ENCODE peak calls at places on chromosomes 4 and X, in six cellular contexts. M is trophoblast cell, N is mesenchymal stem cell, S is IMR-90, K is neuronal stem cell, D is H1. R is an unnamed sample.

GRCh38 chr4:103400405-103400804 is 202.3 kb upstream of the CENPE start:
- DNase-seq in M (no peak), N (peak), S (no peak), K (no peak), D (no peak), R (no peak)

GRCh38 chrX:9153299-9153698 is 119.4 kb upstream of the FAM9B start:
- DNase-seq in M (no peak), N (peak), S (peak), K (no peak), D (no peak), R (no peak)

GRCh38 chr4:81565137-81565870 is 93.6 kb upstream of the RASGEF1B start:
- DNase-seq in M (no peak), N (peak), S (no peak), K (peak), D (no peak), R (no peak)

GRCh38 chrX:118534716-118535493 is 39.3 kb downstream of the DOCK11 start:
- DNase-seq in M (no peak), N (no peak), S (no peak), K (no peak), D (no peak), R (no peak)

GRCh38 chr4:56468097-56468422 is 643 bp downstream of the SRP72 start:
- DNase-seq in M (peak), N (no peak), S (peak), K (no peak), D (no peak), R (no peak)

GRCh38 chrX:1452497-1453389 is at the start of gene ASMTL:
- DNase-seq in M (peak), N (peak), S (peak), K (peak), D (peak), R (peak)

GRCh38 chrX:100649550-100650356 is 5.8 kb downstream of the SRPX2 start:
- DNase-seq in M (no peak), N (peak), S (peak), K (no peak), D (no peak), R (no peak)

GRCh38 chrX:43849173-43849572 is 33.1 kb downstream of the MAOB start:
- DNase-seq in M (peak), N (no peak), S (no peak), K (no peak), D (no peak), R (no peak)

GRCh38 chr4:86048426-86048825 is 311.4 kb downstream of the MAPK10 start:
- DNase-seq in M (no peak), N (no peak), S (peak), K (no peak), D (no peak), R (no peak)

GRCh38 chr4:85607624-85608023 is 132.7 kb downstream of the ARHGAP24 start:
- DNase-seq in M (no peak), N (no peak), S (no peak), K (no peak), D (no peak), R (no peak)

GRCh38 chr4:87912164-87913004 is 63.1 kb upstream of the SPP1 start:
- DNase-seq in M (no peak), N (peak), S (no peak), K (no peak), D (no peak), R (no peak)

GRCh38 chr4:87908341-87908740 is 67.2 kb upstream of the SPP1 start:
- DNase-seq in M (peak), N (no peak), S (no peak), K (no peak), D (no peak), R (no peak)

GRCh38 chr4:87913871-87914270 is 61.6 kb upstream of the SPP1 start:
- DNase-seq in M (no peak), N (no peak), S (no peak), K (no peak), D (no peak), R (no peak)

GRCh38 chr4:87911252-87911774 is 64.2 kb upstream of the SPP1 start:
- DNase-seq in M (no peak), N (peak), S (no peak), K (no peak), D (no peak), R (no peak)

GRCh38 chr4:87910795-87911194 is 64.7 kb upstream of the SPP1 start:
- DNase-seq in M (no peak), N (no peak), S (no peak), K (no peak), D (no peak), R (no peak)
- H2AK5ac ChIP-seq in M (no peak), N (no peak), S (no peak), K (no peak), D (no peak), R (peak)

GRCh38 chr4:89285735-89286134 is 21.9 kb downstream of the GPRIN3 start:
- DNase-seq in M (no peak), N (no peak), S (no peak), K (no peak), D (no peak), R (no peak)

GRCh38 chr4:89289312-89289711 is 18.3 kb downstream of the GPRIN3 start:
- DNase-seq in M (no peak), N (no peak), S (no peak), K (no peak), D (no peak), R (no peak)

GRCh38 chr4:89290727-89291126 is 16.9 kb downstream of the GPRIN3 start:
- DNase-seq in M (no peak), N (no peak), S (no peak), K (no peak), D (no peak), R (no peak)

GRCh38 chr4:89288430-89288829 is 19.2 kb downstream of the GPRIN3 start:
- DNase-seq in M (no peak), N (no peak), S (no peak), K (no peak), D (no peak), R (no peak)

GRCh38 chr4:89287945-89288344 is 19.7 kb downstream of the GPRIN3 start:
- DNase-seq in M (no peak), N (no peak), S (no peak), K (no peak), D (no peak), R (no peak)
- H3K14ac ChIP-seq in M (no peak), N (no peak), S (no peak), K (no peak), D (no peak), R (no peak)

GRCh38 chr4:1792832-1793495 is at the start of gene FGFR3:
- DNase-seq in M (no peak), N (peak), S (no peak), K (peak), D (peak), R (peak)
- H2BK120ac ChIP-seq in M (peak), N (no peak), S (no peak), K (peak), D (no peak), R (no peak)

GRCh38 chr4:152734015-152734698 is 45.4 kb downstream of the TIGD4 start:
- DNase-seq in M (no peak), N (no peak), S (no peak), K (no peak), D (no peak), R (no peak)

GRCh38 chr4:152734699-152735050 is 44.9 kb downstream of the TIGD4 start:
- DNase-seq in M (no peak), N (no peak), S (no peak), K (no peak), D (no peak), R (no peak)

GRCh38 chr4:152735302-152735917 is 44.1 kb downstream of the TIGD4 start:
- DNase-seq in M (no peak), N (peak), S (peak), K (no peak), D (no peak), R (no peak)

GRCh38 chr4:152735918-152736305 is 43.6 kb downstream of the TIGD4 start:
- DNase-seq in M (no peak), N (no peak), S (no peak), K (no peak), D (no peak), R (no peak)

GRCh38 chr4:152738812-152739211 is 40.7 kb downstream of the TIGD4 start:
- DNase-seq in M (no peak), N (no peak), S (peak), K (no peak), D (no peak), R (no peak)
- H2AK5ac ChIP-seq in M (no peak), N (no peak), S (no peak), K (no peak), D (no peak), R (no peak)

GRCh38 chr4:176261481-176261880 is 7.5 kb downstream of the ASB5 start:
- DNase-seq in M (no peak), N (peak), S (peak), K (no peak), D (no peak), R (no peak)

GRCh38 chr4:176261018-176261417 is 8.0 kb downstream of the ASB5 start:
- DNase-seq in M (peak), N (no peak), S (no peak), K (no peak), D (no peak), R (no peak)

GRCh38 chr4:176256921-176257320 is 12.1 kb downstream of the ASB5 start:
- DNase-seq in M (no peak), N (no peak), S (peak), K (peak), D (no peak), R (no peak)

GRCh38 chr4:176259330-176260090 is 9.5 kb downstream of the ASB5 start:
- DNase-seq in M (peak), N (peak), S (peak), K (no peak), D (no peak), R (no peak)

DNA sequence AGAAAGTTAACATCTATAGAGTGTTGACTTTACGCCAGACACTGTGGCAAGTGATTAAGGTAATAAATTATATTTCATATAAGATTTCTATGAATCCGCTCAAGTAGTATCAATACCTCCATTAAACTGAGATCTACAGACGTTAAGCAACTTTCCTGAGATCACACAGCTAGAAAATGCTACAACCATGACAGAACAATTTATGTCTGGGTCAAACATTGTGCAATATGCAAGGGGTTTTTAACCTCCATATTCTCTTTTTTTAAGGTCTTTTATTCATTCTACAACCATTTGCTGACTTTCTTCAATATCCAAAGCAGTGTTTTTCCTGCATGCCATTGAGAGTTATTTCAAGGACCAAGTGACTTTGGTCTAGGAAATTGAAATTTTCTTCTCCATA is 10.9 kb downstream of the ASB5 start:
- DNase-seq in M (no peak), N (no peak), S (no peak), K (no peak), D (no peak), R (no peak)
- H3K14ac ChIP-seq in M (no peak), N (no peak), S (no peak), K (no peak), D (no peak), R (no peak)

GRCh38 chrX:12972867-12973560 is 1.9 kb upstream of the TMSB4X start:
- DNase-seq in M (no peak), N (no peak), S (no peak), K (no peak), D (no peak), R (no peak)
- H2BK120ac ChIP-seq in M (no peak), N (peak), S (peak), K (no peak), D (no peak), R (no peak)

GRCh38 chr4:165328101-165328425 is 594 bp downstream of the MSMO1 start:
- DNase-seq in M (peak), N (no peak), S (no peak), K (no peak), D (no peak), R (no peak)
- H2AK5ac ChIP-seq in M (peak), N (no peak), S (peak), K (no peak), D (peak), R (peak)

GRCh38 chr4:2689114-2689513 is 67.0 kb downstream of the TNIP2 start:
- DNase-seq in M (no peak), N (no peak), S (no peak), K (no peak), D (no peak), R (no peak)
- H3K14ac ChIP-seq in M (no peak), N (no peak), S (no peak), K (no peak), D (no peak), R (no peak)

DNA sequence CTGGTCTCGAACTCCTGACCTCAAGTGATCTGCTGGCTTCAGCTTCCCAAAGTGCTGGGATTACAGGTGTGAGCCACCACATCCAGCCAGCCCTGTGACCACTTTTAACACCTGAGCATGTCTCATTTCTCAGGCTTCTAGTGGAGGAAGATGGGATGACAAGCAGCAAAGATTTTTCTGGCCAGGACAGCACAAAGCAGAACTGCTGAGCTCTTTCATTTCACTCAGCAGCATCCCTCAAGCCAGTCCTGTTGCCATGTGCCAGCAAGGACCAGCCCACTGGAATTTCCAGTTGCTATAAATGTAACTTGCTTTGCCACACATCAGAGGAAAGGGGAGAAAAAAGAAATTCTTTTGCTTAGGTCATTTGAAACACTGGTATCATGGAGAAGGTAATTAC is 75.9 kb downstream of the SLC9A7 start:
- DNase-seq in M (no peak), N (no peak), S (peak), K (no peak), D (no peak), R (no peak)
- H2BK120ac ChIP-seq in M (no peak), N (no peak), S (no peak), K (no peak), D (no peak), R (no peak)

R was measured in H9.